ENCODE peak calls at places on chromosome 1, in ten cellular contexts. V is retinal pigment epithelial cell; G is kidney; R is foreskin fibroblast; N is PC-3; U is CD8-positive, alpha-beta T cell; W is fibroblast of mammary gland; P is cardiac muscle cell; Q is bronchial epithelial cell; H is fibroblast of the aortic adventitia. L is an unnamed sample.

GRCh38 chr1:212485895-212486590 is 53.3 kb downstream of the NENF start:
- DNase-seq in V (peak; percentile 95), G (peak; percentile 93), R (peak; percentile 62), N (peak; percentile 100), U (no peak), W (peak; percentile 92), P (peak; percentile 17), Q (peak; percentile 99), H (peak; percentile 88), L (peak; percentile 80)

GRCh38 chr1:53945183-53945432 is 391 bp downstream of the IFT25 start:
- DNase-seq in V (no peak), G (no peak), R (no peak), N (no peak), U (no peak), W (no peak), P (no peak), Q (peak; percentile 10), H (no peak), L (no peak)

GRCh38 chr1:95309031-95309459 is 75.0 kb downstream of the RWDD3 start:
- DNase-seq in V (no peak), G (no peak), R (peak; percentile 10), N (peak; percentile 66), U (no peak), W (peak; percentile 50), P (peak; percentile 75), Q (peak; percentile 33), H (peak; percentile 36), L (peak; percentile 41)

GRCh38 chr1:71303617-71304041 is 222.8 kb upstream of the ZRANB2 start:
- DNase-seq in V (no peak), G (no peak), R (no peak), N (peak; percentile 88), U (no peak), W (peak; percentile 25), P (no peak), Q (peak; percentile 88), H (no peak), L (no peak)

GRCh38 chr1:107680579-107680985 is 284.4 kb downstream of the VAV3 start:
- DNase-seq in V (no peak), G (no peak), R (no peak), N (peak; percentile 32), U (no peak), W (no peak), P (no peak), Q (peak; percentile 84), H (no peak), L (no peak)

GRCh38 chr1:228366062-228366850 is 40.4 kb downstream of the TRIM11 start:
- DNase-seq in V (no peak), G (peak; percentile 56), R (no peak), N (no peak), U (no peak), W (no peak), P (no peak), Q (no peak), H (no peak), L (no peak)

GRCh38 chr1:17280894-17281293 is 27.1 kb upstream of the PADI4 start:
- DNase-seq in V (no peak), G (no peak), R (no peak), N (no peak), U (no peak), W (no peak), P (no peak), Q (no peak), H (no peak), L (no peak)

GRCh38 chr1:150971583-150972416 is 2.8 kb downstream of the CERS2 start:
- DNase-seq in V (no peak), G (no peak), R (no peak), N (no peak), U (peak; percentile 17), W (peak; percentile 34), P (peak; percentile 33), Q (no peak), H (no peak), L (peak; percentile 23)

DNA sequence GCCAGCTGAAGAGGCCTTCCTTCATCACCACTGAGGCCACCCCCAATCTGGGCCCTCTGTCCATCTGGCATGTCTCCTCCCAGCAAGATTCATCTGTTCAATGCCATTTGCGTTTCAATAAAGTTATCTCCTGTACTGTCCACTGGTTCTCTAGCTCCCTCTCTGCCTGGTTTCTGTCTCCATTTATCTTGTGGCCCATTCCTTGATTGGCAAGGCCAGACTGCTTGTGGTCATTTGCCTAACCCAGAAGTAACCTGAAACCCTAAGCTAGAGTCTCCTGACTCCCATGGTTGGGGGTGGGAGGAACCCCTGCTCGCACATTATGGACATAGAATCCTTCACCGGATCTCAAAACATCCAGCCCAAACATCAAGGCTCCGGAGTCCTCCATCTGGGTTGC is 2.1 kb upstream of the IPO9 start:
- DNase-seq in V (no peak), G (no peak), R (peak; percentile 53), N (no peak), U (no peak), W (peak; percentile 38), P (peak; percentile 48), Q (peak; percentile 4), H (no peak), L (peak; percentile 31)
- H3K4me3 ChIP-seq in V (no peak overlapping the region), G (no peak overlapping the region), R (no peak overlapping the region), N (no peak overlapping the region), U (no peak overlapping the region), W (no peak overlapping the region), P (no peak overlapping the region), Q (no peak overlapping the region), H (no peak overlapping the region), L (no peak overlapping the region)

GRCh38 chr1:203325004-203325417 is 19.7 kb downstream of the BTG2 start:
- DNase-seq in V (no peak), G (no peak), R (no peak), N (no peak), U (peak; percentile 61), W (no peak), P (no peak), Q (no peak), H (peak; percentile 40), L (no peak)

GRCh38 chr1:203322480-203323179 is 17.3 kb downstream of the BTG2 start:
- DNase-seq in V (no peak), G (no peak), R (no peak), N (no peak), U (no peak), W (no peak), P (no peak), Q (no peak), H (peak; percentile 67), L (peak; percentile 59)

GRCh38 chr1:203325418-203326091 is 20.2 kb downstream of the BTG2 start:
- DNase-seq in V (no peak), G (no peak), R (no peak), N (no peak), U (peak; percentile 9), W (no peak), P (no peak), Q (no peak), H (no peak), L (no peak)

GRCh38 chr1:203323587-203323986 is 18.3 kb downstream of the BTG2 start:
- DNase-seq in V (no peak), G (no peak), R (no peak), N (no peak), U (no peak), W (no peak), P (no peak), Q (no peak), H (no peak), L (no peak)

GRCh38 chr1:203324103-203325003 is 19.0 kb downstream of the BTG2 start:
- DNase-seq in V (no peak), G (no peak), R (no peak), N (no peak), U (peak; percentile 65), W (no peak), P (no peak), Q (no peak), H (peak; percentile 56), L (peak; percentile 46)
- H3K4me3 ChIP-seq in V (no peak overlapping the region), G (no peak overlapping the region), R (no peak overlapping the region), N (no peak overlapping the region), U (peak overlapping the region; percentile 9), W (no peak overlapping the region), P (no peak overlapping the region), Q (no peak overlapping the region), H (no peak overlapping the region), L (peak overlapping the region; percentile 30)

GRCh38 chr1:244458781-244459180 is 2.3 kb upstream of the CATSPERE start:
- DNase-seq in V (no peak), G (no peak), R (no peak), N (no peak), U (no peak), W (no peak), P (no peak), Q (no peak), H (no peak), L (no peak)

GRCh38 chr1:244456586-244456985 is 4.5 kb upstream of the CATSPERE start:
- DNase-seq in V (no peak), G (no peak), R (no peak), N (no peak), U (no peak), W (no peak), P (no peak), Q (no peak), H (no peak), L (no peak)

GRCh38 chr1:244466724-244467123 is 5.7 kb downstream of the CATSPERE start:
- DNase-seq in V (no peak), G (no peak), R (no peak), N (no peak), U (no peak), W (no peak), P (no peak), Q (no peak), H (no peak), L (no peak)

GRCh38 chr1:244460195-244460594 is 878 bp upstream of the CATSPERE start:
- DNase-seq in V (no peak), G (no peak), R (no peak), N (peak; percentile 31), U (no peak), W (peak; percentile 63), P (no peak), Q (peak; percentile 29), H (no peak), L (no peak)

DNA sequence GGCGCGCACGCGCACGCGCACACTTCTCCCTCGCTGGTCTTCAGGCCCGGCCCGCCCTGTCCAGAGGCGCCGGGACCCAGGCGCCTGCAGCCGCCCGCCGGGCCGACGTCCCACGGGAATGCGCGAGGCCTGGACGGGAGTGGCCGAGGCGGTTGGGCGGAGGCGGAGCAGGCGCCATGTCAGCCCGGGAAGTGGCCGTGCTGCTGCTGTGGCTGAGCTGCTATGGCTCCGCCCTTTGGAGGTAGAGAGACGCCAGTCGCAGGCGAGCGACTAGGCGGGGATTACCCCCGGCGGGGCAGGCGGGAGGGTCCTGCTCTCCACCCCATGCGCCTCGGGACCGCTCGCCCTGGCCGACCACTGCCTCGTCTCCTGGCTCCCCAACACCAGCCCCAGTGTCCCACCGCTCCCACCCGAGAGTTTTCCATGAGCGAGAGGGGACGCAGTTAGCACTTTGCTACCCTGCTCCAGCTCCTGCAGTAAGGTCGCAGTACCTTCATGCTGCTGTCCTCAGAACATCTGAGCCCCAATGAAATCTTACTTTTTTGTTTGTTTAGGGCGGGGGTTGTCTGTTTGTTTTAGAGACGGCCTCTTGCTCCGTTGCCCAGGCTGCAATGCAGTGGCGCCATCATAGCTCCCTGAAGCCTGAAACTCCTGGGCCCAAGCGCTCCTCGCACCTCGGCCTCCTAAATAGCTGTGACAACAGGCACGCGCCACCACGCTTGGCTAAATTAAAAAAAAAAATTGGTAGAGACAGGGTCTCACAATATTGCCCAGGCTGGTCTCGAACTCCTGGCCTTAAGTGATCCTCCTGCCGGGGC is at the start of gene CATSPERE:
- DNase-seq in V (peak; percentile 71), G (peak; percentile 97), R (peak; percentile 82), N (peak; percentile 89), U (peak; percentile 69), W (peak; percentile 82), P (peak; percentile 81), Q (peak; percentile 74), H (peak; percentile 79), L (peak; percentile 91)
- H3K4me3 ChIP-seq in V (peak within 1 kb of the TSS; percentile 65), G (peak within 1 kb of the TSS; percentile 85), R (peak within 1 kb of the TSS; percentile 74), N (peak within 1 kb of the TSS; percentile 55), U (peak within 1 kb of the TSS; percentile 54), W (peak within 1 kb of the TSS; percentile 53), P (peak within 1 kb of the TSS; percentile 22), Q (peak within 1 kb of the TSS; percentile 64), H (peak within 1 kb of the TSS; percentile 68), L (peak within 1 kb of the TSS; percentile 92)

GRCh38 chr1:31238612-31238985 is 1.1 kb downstream of the NKAIN1 start:
- DNase-seq in V (no peak), G (no peak), R (no peak), N (no peak), U (no peak), W (no peak), P (no peak), Q (no peak), H (no peak), L (no peak)
- H3K4me3 ChIP-seq in V (no peak overlapping the region), G (no peak overlapping the region), R (no peak overlapping the region), N (no peak overlapping the region), U (no peak overlapping the region), W (no peak overlapping the region), P (peak overlapping the region; percentile 45), Q (no peak overlapping the region), H (no peak overlapping the region), L (no peak overlapping the region)